ENCODE peak calls at places on chromosome 18, in eight cellular contexts. Q, D, R, G, J, T, B and I are unnamed samples.

GRCh38 chr18:23900979-23901378 is 113.6 kb upstream of the TTC39C start:
- DNase-seq in J (peak), T (peak), R (no peak), D (no peak), G (peak), B (no peak), Q (no peak), I (no peak)

GRCh38 chr18:78506031-78506461 is 473.6 kb upstream of the SALL3 start:
- DNase-seq in T (no peak), D (no peak), J (no peak), B (peak), G (no peak), R (no peak), Q (no peak), I (peak)

GRCh38 chr18:35827275-35827929 is 145.1 kb upstream of the RMP24 start:
- DNase-seq in R (no peak), Q (no peak), D (no peak), B (no peak), G (no peak), J (peak), T (no peak), I (no peak)

GRCh38 chr18:68837665-68838390 is 39.9 kb downstream of the CCDC102B start:
- DNase-seq in Q (no peak), J (no peak), R (no peak), T (peak), B (no peak), G (no peak), D (no peak), I (no peak)

GRCh38 chr18:5543036-5543671 is 643 bp downstream of the EPB41L3 start:
- DNase-seq in Q (no peak), T (no peak), B (peak), D (no peak), J (no peak), G (no peak), R (no peak), I (no peak)

GRCh38 chr18:7590800-7591560 is 23.9 kb downstream of the PTPRM start:
- DNase-seq in J (no peak), B (no peak), Q (no peak), D (no peak), G (no peak), R (no peak), T (no peak), I (no peak)

GRCh38 chr18:24499814-24500601 is 39.6 kb downstream of the HRH4 start:
- DNase-seq in Q (no peak), T (no peak), G (no peak), R (no peak), J (peak), D (no peak), B (no peak), I (no peak)

GRCh38 chr18:11889284-11889683 is 18.8 kb downstream of the MPPE1 start:
- DNase-seq in G (no peak), D (no peak), T (no peak), J (no peak), B (no peak), Q (no peak), R (no peak), I (no peak)

GRCh38 chr18:12245793-12246135 is 8.4 kb upstream of the CIDEA start:
- DNase-seq in B (no peak), R (no peak), G (no peak), J (no peak), Q (no peak), T (no peak), D (no peak), I (peak)

GRCh38 chr18:79360933-79361332 is 34.8 kb upstream of the NFATC1 start:
- DNase-seq in B (no peak), T (no peak), G (no peak), J (no peak), D (no peak), Q (no peak), R (no peak), I (no peak)

GRCh38 chr18:1708006-1708405 is 803.3 kb downstream of the ADCYAP1 start:
- DNase-seq in D (no peak), T (peak), J (no peak), B (no peak), G (no peak), R (no peak), Q (no peak), I (no peak)

GRCh38 chr18:22838221-22838620 is 94.9 kb upstream of the RBBP8 start:
- DNase-seq in D (no peak), J (no peak), B (no peak), T (no peak), Q (no peak), G (no peak), R (no peak), I (no peak)

GRCh38 chr18:46639386-46639785 is 17.6 kb downstream of the LOXHD1 start:
- DNase-seq in Q (no peak), J (no peak), T (no peak), B (no peak), D (no peak), R (no peak), G (no peak), I (peak)

GRCh38 chr18:34977787-34978532 is 63.3 kb upstream of the MAPRE2 start:
- DNase-seq in R (no peak), Q (no peak), J (no peak), B (peak), D (peak), G (peak), T (no peak), I (peak)

GRCh38 chr18:63472380-63472779 is 4.4 kb upstream of the SERPINB5 start:
- DNase-seq in G (no peak), B (peak), J (no peak), Q (no peak), T (no peak), R (no peak), D (no peak), I (no peak)

GRCh38 chr18:44988821-44989587 is 308.3 kb downstream of the SETBP1 start:
- DNase-seq in T (no peak), R (no peak), G (no peak), D (no peak), J (peak), B (no peak), Q (no peak), I (no peak)

GRCh38 chr18:76395609-76396008 is 99.4 kb downstream of the ZNF516 start:
- DNase-seq in D (no peak), T (no peak), B (no peak), G (no peak), R (no peak), Q (no peak), J (no peak), I (no peak)

GRCh38 chr18:27847412-27847811 is 329.5 kb downstream of the CDH2 start:
- DNase-seq in B (peak), J (no peak), T (no peak), G (no peak), D (no peak), R (no peak), Q (no peak), I (no peak)

GRCh38 chr18:13372405-13372995 is 153.9 kb downstream of the LDLRAD4 start:
- DNase-seq in Q (no peak), R (no peak), J (no peak), T (no peak), B (no peak), G (no peak), D (no peak), I (peak)

GRCh38 chr18:21851327-21851961 is 110.9 kb downstream of the MIB1 start:
- DNase-seq in B (peak), J (peak), Q (no peak), R (no peak), D (no peak), T (peak), G (no peak), I (no peak)

GRCh38 chr18:75475228-75475627 is 47.7 kb upstream of the SMIM21 start:
- DNase-seq in T (peak), Q (no peak), D (no peak), B (peak), J (peak), R (peak), G (no peak), I (no peak)

GRCh38 chr18:2907459-2908145 is 60.8 kb downstream of the EMILIN2 start:
- DNase-seq in Q (no peak), G (no peak), R (no peak), B (no peak), T (no peak), D (no peak), J (no peak), I (peak)